ENCODE peak calls at places on chromosome 21, in eight cellular contexts. I is GM23338, H is Karpas-422, D is uterus, Q is small intestine, R is tibial nerve, U is transverse colon, K is neuronal stem cell. C is an unnamed sample. For H3K36me3, the result is how much of the 10 kb centered on the place peaks cover.

GRCh38 chr21:42538479-42539275 is 25.0 kb downstream of the SLC37A1 start:
- DNase-seq in I (no peak), Q (no peak), K (no peak), U (no peak), D (no peak), H (no peak), R (no peak), C (no peak)

GRCh38 chr21:34274001-34274400 is 89.8 kb upstream of the KCNE2 start:
- DNase-seq in I (no peak), K (no peak), Q (no peak), U (no peak), H (no peak), R (no peak), D (no peak), C (no peak)

GRCh38 chr21:38985423-38986378 is 180.0 kb downstream of the ETS2 start:
- DNase-seq in D (peak), Q (no peak), U (peak), K (no peak), I (no peak), R (peak), H (peak), C (no peak)

GRCh38 chr21:34358866-34359265 is 4.9 kb upstream of the KCNE2 start:
- DNase-seq in I (no peak), R (no peak), Q (no peak), D (no peak), K (no peak), H (no peak), U (no peak), C (no peak)

GRCh38 chr21:44845418-44846200 is 27.7 kb upstream of the SUMO3 start:
- DNase-seq in D (peak), Q (peak), K (peak), H (peak), R (peak), I (peak), U (peak), C (peak)

GRCh38 chr21:31180256-31181088 is 142.2 kb upstream of the KRTAP19-8 start:
- DNase-seq in U (no peak), Q (peak), R (peak), H (peak), I (peak), D (no peak), K (no peak), C (no peak)

GRCh38 chr21:44952116-44952928 is 12.5 kb downstream of the SLX9 start:
- DNase-seq in H (no peak), D (no peak), U (no peak), Q (no peak), K (no peak), I (no peak), R (no peak), C (no peak)

GRCh38 chr21:15273244-15273643 is 208.4 kb upstream of the NRIP1 start:
- DNase-seq in Q (no peak), R (no peak), K (no peak), U (no peak), D (no peak), H (no peak), I (no peak), C (no peak)

GRCh38 chr21:39633043-39633442 is 20.3 kb downstream of the B3GALT5 start:
- DNase-seq in Q (peak), I (no peak), D (no peak), K (no peak), U (no peak), R (no peak), H (no peak), C (no peak)

GRCh38 chr21:44626673-44627143 is at the start of gene KRTAP10-9:
- DNase-seq in U (no peak), I (no peak), D (no peak), R (no peak), H (no peak), Q (no peak), K (no peak), C (no peak)

GRCh38 chr21:38386967-38387366 is 111.3 kb downstream of the ERG start:
- DNase-seq in U (no peak), D (no peak), Q (no peak), I (no peak), H (no peak), R (no peak), K (no peak), C (no peak)

GRCh38 chr21:38266732-38267131 is 9.9 kb downstream of the KCNJ15 start:
- DNase-seq in K (no peak), Q (no peak), I (no peak), H (no peak), R (no peak), U (no peak), D (no peak), C (no peak)

GRCh38 chr21:23127973-23128372 is 2129.8 kb downstream of the NCAM2 start:
- DNase-seq in H (no peak), D (no peak), Q (no peak), U (no peak), I (peak), K (no peak), R (no peak), C (no peak)

GRCh38 chr21:35416866-35417453 is 367.9 kb upstream of the RUNX1 start:
- DNase-seq in H (no peak), I (no peak), U (no peak), D (no peak), K (no peak), R (no peak), Q (no peak), C (no peak)

GRCh38 chr21:33799378-33800090 is 116.1 kb downstream of the ATP5PO start:
- DNase-seq in I (no peak), D (no peak), U (no peak), K (peak), H (no peak), Q (peak), R (no peak), C (no peak)

GRCh38 chr21:37117204-37117603 is 44.1 kb downstream of the TTC3 start:
- DNase-seq in Q (no peak), R (no peak), U (no peak), I (no peak), D (no peak), K (no peak), H (no peak), C (no peak)

GRCh38 chr21:36506482-36506881 is 26.6 kb upstream of the CLDN14 start:
- DNase-seq in H (no peak), K (no peak), R (no peak), U (no peak), Q (no peak), D (no peak), I (no peak), C (no peak)

GRCh38 chr21:25171438-25171837 is 435.8 kb downstream of the MRPL39 start:
- DNase-seq in K (no peak), D (no peak), I (no peak), Q (no peak), R (no peak), H (no peak), U (no peak), C (no peak)

GRCh38 chr21:45280178-45280821 is 7.4 kb downstream of the POFUT2 start:
- DNase-seq in H (no peak), R (no peak), I (no peak), U (no peak), Q (no peak), D (no peak), K (no peak), C (no peak)

GRCh38 chr21:15004721-15005370 is 60.0 kb downstream of the NRIP1 start:
- DNase-seq in I (peak), D (no peak), R (no peak), K (no peak), H (no peak), Q (peak), U (no peak), C (no peak)

GRCh38 chr21:38910390-38911008 is 104.8 kb downstream of the ETS2 start:
- DNase-seq in Q (peak), U (peak), H (peak), K (no peak), D (no peak), R (no peak), I (no peak), C (no peak)

GRCh38 chr21:14736162-14736561 is 190.0 kb upstream of the SAMSN1 start:
- DNase-seq in R (no peak), D (no peak), U (no peak), H (no peak), I (no peak), Q (peak), K (no peak), C (no peak)

GRCh38 chr21:31326478-31327247 is 17.4 kb downstream of the TIAM1 start:
- DNase-seq in I (no peak), Q (no peak), U (peak), R (no peak), H (peak), K (no peak), D (no peak), C (no peak)

GRCh38 chr21:39863111-39863510 is 4.1 kb upstream of the PCP4 start:
- DNase-seq in H (no peak), U (peak), R (no peak), Q (peak), I (no peak), D (no peak), K (no peak), C (no peak)

GRCh38 chr21:16084776-16085364 is 355.1 kb downstream of the USP25 start:
- DNase-seq in Q (no peak), K (no peak), D (peak), H (no peak), I (no peak), U (no peak), R (peak), C (no peak)

GRCh38 chr21:44959376-44960091 is 19.7 kb downstream of the SLX9 start:
- DNase-seq in U (no peak), K (no peak), I (no peak), R (no peak), Q (no peak), D (no peak), H (no peak), C (no peak)

GRCh38 chr21:38400195-38400695 is 98.0 kb downstream of the ERG start:
- DNase-seq in K (peak), Q (no peak), R (no peak), I (no peak), D (no peak), H (no peak), U (no peak), C (no peak)

GRCh38 chr21:44927587-44928461 is 7.1 kb upstream of the ITGB2 start:
- DNase-seq in H (peak), U (peak), K (no peak), R (peak), I (no peak), Q (no peak), D (no peak), C (no peak)

GRCh38 chr21:35004289-35004688 is 44.8 kb downstream of the RUNX1 start:
- DNase-seq in I (no peak), R (no peak), H (no peak), U (no peak), K (no peak), Q (peak), D (no peak), C (no peak)

DNA sequence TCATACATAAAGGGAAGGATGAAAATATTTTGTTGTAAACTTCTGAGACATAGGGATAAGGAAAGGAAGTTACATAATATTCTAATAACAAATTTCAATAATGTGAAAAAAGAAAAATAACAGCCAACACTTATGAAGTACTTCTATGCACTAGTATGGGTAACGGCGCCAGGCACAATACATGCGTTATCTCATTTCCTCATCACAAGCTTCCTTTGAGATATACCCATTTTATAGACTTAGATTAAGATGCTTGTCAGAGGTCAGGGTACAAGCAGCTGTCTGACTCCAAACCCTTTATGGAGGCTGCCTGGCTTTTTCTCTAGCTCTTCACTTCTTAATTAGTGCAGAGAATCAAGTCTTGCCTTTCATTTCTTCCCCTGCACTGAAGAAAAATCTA is 41.3 kb downstream of the TCP10L start:
- DNase-seq in H (no peak), R (no peak), Q (no peak), D (no peak), U (no peak), I (no peak), K (no peak), C (no peak)
- H3K27ac ChIP-seq in H (no peak), R (no peak), Q (no peak), D (no peak), U (no peak), I (no peak), K (no peak), C (no peak)

DNA sequence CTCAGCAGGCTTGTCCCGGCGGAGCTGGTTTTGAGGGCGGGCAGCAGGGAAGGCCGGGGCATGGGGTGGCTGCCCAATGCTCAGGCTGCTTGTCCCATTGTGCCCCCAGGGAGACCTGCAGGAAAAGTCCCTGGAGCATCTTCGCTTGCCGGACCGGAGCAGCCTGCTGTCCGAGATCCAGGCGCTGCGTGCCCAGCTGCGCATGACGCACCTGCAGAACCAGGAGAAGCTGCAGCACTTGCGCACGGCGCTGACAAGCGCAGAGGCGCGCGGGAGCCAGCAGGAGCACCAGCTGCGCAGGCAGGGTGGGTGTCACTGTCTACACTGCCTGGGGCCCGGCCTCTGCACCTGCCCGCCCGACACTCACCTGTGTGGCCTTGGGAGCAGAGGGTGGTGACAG is 30.4 kb upstream of the DIP2A start:
- DNase-seq in Q (no peak), U (no peak), K (no peak), I (no peak), H (no peak), R (no peak), D (no peak), C (no peak)
- H3K36me3 ChIP-seq in Q (under half), U (under half), K (half or more), I (under half), H (under half), R (under half), D (under half), C (under half)

GRCh38 chr21:41316200-41316599 is 401 bp upstream of the FAM3B start:
- DNase-seq in I (no peak), K (no peak), H (no peak), D (no peak), Q (no peak), R (no peak), U (peak), C (no peak)
- H3K27ac ChIP-seq in I (no peak), K (no peak), H (no peak), D (no peak), Q (peak), R (no peak), U (no peak), C (no peak)

GRCh38 chr21:46394819-46395152 is 63.9 kb upstream of the DIP2A start:
- DNase-seq in H (no peak), Q (no peak), I (no peak), U (no peak), R (no peak), K (no peak), D (no peak), C (no peak)

GRCh38 chr21:46399686-46400085 is 59.0 kb upstream of the DIP2A start:
- DNase-seq in U (no peak), K (no peak), H (no peak), I (no peak), R (no peak), D (no peak), Q (peak), C (no peak)

GRCh38 chr21:46399129-46399528 is 59.6 kb upstream of the DIP2A start:
- DNase-seq in I (no peak), U (no peak), K (no peak), R (no peak), Q (no peak), D (no peak), H (no peak), C (no peak)

GRCh38 chr21:46397993-46398392 is 60.7 kb upstream of the DIP2A start:
- DNase-seq in K (no peak), Q (no peak), D (no peak), H (no peak), I (no peak), U (no peak), R (no peak), C (no peak)

DNA sequence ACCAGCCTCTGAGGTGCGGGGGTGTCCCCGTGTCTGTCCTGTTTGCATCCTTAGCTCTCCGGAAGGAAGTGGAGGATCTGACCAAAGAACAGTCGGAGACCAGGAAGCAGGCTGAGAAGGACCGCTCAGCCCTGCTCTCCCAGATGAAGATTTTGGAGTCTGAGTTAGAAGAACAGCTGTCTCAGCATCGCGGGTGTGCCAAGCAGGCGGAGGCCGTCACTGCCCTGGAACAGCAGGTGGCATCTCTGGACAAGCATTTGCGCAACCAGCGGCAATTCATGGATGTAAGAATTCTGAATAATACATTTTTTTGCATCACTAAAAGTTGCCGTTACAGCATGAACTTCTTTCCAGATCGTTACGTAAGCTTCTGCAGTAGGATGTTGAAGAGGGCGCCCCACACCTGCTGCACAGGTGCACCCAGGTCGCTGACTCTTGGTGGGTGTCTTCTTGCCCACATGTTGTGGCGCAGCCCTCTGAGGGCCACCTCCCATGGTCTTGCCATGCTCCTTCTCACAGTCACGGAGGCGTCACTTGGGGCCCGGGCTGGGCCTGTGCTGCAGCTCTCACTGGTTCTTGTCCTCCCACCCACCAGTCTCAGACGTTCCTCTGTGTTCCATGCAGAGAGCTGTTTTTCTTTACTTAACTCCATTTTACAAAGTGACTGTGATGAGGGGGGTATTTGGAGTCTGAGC is 61.3 kb upstream of the DIP2A start:
- DNase-seq in H (no peak), D (no peak), Q (no peak), U (no peak), R (no peak), I (no peak), K (no peak), C (no peak)
- H3K36me3 ChIP-seq in H (under half), D (under half), Q (under half), U (under half), R (under half), I (under half), K (half or more), C (under half)

GRCh38 chr21:26842976-26843911 is 2.0 kb downstream of the ADAMTS1 start:
- DNase-seq in K (peak), U (peak), D (peak), Q (peak), R (peak), H (no peak), I (peak), C (no peak)
- H3K27ac ChIP-seq in K (peak), U (peak), D (peak), Q (no peak), R (peak), H (no peak), I (peak), C (no peak)

C was measured in iPS DF 6.9.